ENCODE peak calls at places on chromosomes 11 and 22, in five cellular contexts. I is fibroblast of mammary gland, S is transverse colon, Y is AG04450, H is stomach. U is an unnamed sample.

GRCh38 chr11:85791326-85791990 is 19.5 kb downstream of the SYTL2 start:
- DNase-seq in I (no peak), S (no peak), Y (peak), H (no peak), U (no peak)

GRCh38 chr11:20011294-20011951 is 148.9 kb downstream of the DBX1 start:
- DNase-seq in I (peak), S (no peak), Y (no peak), H (no peak), U (no peak)

GRCh38 chr22:36081023-36081431 is 52.4 kb upstream of the RBFOX2 start:
- DNase-seq in I (peak), S (peak), Y (peak), H (no peak), U (no peak)

GRCh38 chr22:42431401-42432019 is 693 bp downstream of the NFAM1 start:
- DNase-seq in I (no peak), S (no peak), Y (no peak), H (no peak), U (no peak)

GRCh38 chr11:48064306-48064705 is 83.9 kb downstream of the PTPRJ start:
- DNase-seq in I (peak), S (no peak), Y (peak), H (no peak), U (peak)

GRCh38 chr22:30872282-30873041 is 96.1 kb downstream of the MORC2 start:
- DNase-seq in I (no peak), S (peak), Y (no peak), H (no peak), U (no peak)

GRCh38 chr11:44178381-44178780 is 82.9 kb downstream of the EXT2 start:
- DNase-seq in I (peak), S (no peak), Y (peak), H (no peak), U (no peak)

GRCh38 chr11:93032580-93032979 is 63.1 kb downstream of the MTNR1B start:
- DNase-seq in I (no peak), S (no peak), Y (no peak), H (no peak), U (no peak)

GRCh38 chr11:76216536-76217326 is 10.4 kb upstream of the WNT11 start:
- DNase-seq in I (no peak), S (no peak), Y (no peak), H (no peak), U (no peak)

GRCh38 chr11:107651672-107652071 is 60.2 kb downstream of the SLN start:
- DNase-seq in I (peak), S (no peak), Y (no peak), H (no peak), U (no peak)

GRCh38 chr22:50678218-50678650 is 5.6 kb downstream of the SHANK3 start:
- DNase-seq in I (no peak), S (no peak), Y (no peak), H (peak), U (no peak)

GRCh38 chr11:36155770-36156485 is 133.3 kb downstream of the COMMD9 start:
- DNase-seq in I (peak), S (no peak), Y (peak), H (no peak), U (no peak)

GRCh38 chr11:35622070-35622469 is 3.8 kb downstream of the FJX1 start:
- DNase-seq in I (peak), S (no peak), Y (peak), H (no peak), U (peak)

GRCh38 chr11:58580311-58580710 is 1.4 kb downstream of the ZFP91 start:
- DNase-seq in I (no peak), S (no peak), Y (no peak), H (no peak), U (no peak)

GRCh38 chr22:50600967-50601668 is 525 bp downstream of the MAPK8IP2 start:
- DNase-seq in I (no peak), S (no peak), Y (no peak), H (no peak), U (no peak)

GRCh38 chr11:72293910-72294533 is 50.0 kb upstream of the PHOX2A start:
- DNase-seq in I (no peak), S (no peak), Y (no peak), H (peak), U (no peak)

GRCh38 chr11:69939551-69940245 is 120.5 kb upstream of the FGF3 start:
- DNase-seq in I (no peak), S (no peak), Y (no peak), H (peak), U (no peak)

GRCh38 chr22:26588749-26589366 is 1.1 kb downstream of the TPST2 start:
- DNase-seq in I (no peak), S (no peak), Y (no peak), H (no peak), U (no peak)

GRCh38 chr11:43825217-43825816 is 55.3 kb upstream of the ALKBH3 start:
- DNase-seq in I (peak), S (no peak), Y (no peak), H (no peak), U (no peak)

GRCh38 chr22:26398741-26399153 is 30.3 kb upstream of the ASPHD2 start:
- DNase-seq in I (peak), S (peak), Y (peak), H (peak), U (no peak)

GRCh38 chr11:30914143-30914762 is 328.1 kb upstream of the MPPED2 start:
- DNase-seq in I (peak), S (peak), Y (peak), H (peak), U (no peak)

GRCh38 chr11:85827768-85828639 is 17.1 kb upstream of the SYTL2 start:
- DNase-seq in I (peak), S (no peak), Y (peak), H (no peak), U (peak)

GRCh38 chr22:39997939-39998726 is 3.4 kb downstream of the FAM83F start:
- DNase-seq in I (no peak), S (peak), Y (no peak), H (peak), U (no peak)

DNA sequence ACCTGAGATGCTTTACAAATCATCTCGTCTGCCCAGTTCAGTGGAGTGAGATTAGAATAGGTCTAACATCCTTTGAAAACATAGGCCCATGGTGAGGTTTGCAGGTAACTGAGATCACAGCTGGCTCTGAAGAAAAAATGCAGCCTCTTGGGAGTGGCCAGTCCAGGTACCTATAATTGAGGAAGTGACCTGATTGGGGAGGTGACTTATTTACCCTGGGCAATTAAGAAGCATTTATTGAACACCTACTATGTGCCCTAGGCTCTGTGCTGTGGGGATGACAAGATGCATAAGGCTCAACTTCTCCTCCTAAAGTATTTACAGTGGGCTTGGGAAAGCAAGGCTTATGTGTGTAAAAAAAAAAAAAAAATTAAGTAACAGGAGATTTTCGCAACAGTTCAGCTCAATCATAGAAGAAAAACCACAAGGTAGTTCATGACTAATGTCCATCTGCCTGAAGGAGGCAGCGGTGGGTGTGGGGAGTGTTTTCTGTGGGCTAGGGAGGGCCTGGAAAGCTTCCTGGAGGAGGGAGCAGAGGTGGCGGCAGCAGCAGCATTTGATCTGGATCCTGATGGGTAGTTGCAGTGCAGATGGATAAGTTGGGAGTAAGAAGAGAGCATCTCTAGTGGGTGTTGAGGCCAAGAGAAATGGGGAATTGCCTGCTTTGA is 16.1 kb downstream of the MICAL2 start:
- DNase-seq in I (peak), S (no peak), Y (no peak), H (no peak), U (peak)
- TF ChIP-seq CTCF in I (peak), S (no peak), Y (no peak), H (no peak), U (peak)

GRCh38 chr11:7020183-7020917 is at the start of the genes NLRP14 and ZNF214:
- DNase-seq in I (peak), S (peak), Y (peak), H (peak), U (peak)
- H3K4me3 ChIP-seq in I (peak), S (peak), Y (peak), H (peak), U (peak)

GRCh38 chr22:48979482-48979881 is 848.2 kb downstream of the BRD1 start:
- DNase-seq in I (peak), S (no peak), Y (no peak), H (no peak), U (no peak)
- TF ChIP-seq CTCF in I (no peak), S (no peak), Y (no peak), H (no peak), U (no peak)

DNA sequence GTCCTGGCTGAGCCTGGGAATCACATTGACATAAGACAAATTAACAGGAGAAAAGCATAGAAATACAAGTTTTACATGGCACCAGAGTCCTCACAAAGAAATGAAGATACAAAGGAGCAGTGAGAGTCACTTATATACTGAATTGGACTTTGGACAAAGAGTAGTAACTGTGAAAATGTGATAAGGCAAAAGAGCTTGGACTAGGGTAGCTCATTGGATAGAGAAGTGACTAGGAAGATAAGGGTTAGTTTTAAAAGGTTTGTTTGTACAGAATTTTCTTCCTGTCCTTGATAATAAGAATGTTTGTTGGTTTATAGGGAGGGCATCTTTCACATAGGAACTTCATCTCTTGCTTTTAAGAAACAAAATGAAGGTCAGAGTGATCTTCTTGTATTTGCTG is 17.9 kb upstream of the NUCB2 start:
- DNase-seq in I (no peak), S (no peak), Y (no peak), H (no peak), U (no peak)
- H3K4me3 ChIP-seq in I (no peak), S (no peak), Y (no peak), H (no peak), U (no peak)

GRCh38 chr11:123011510-123011909 is 29.9 kb upstream of the BSX start:
- DNase-seq in I (no peak), S (no peak), Y (no peak), H (no peak), U (no peak)
- TF ChIP-seq CTCF in I (no peak), S (no peak), Y (no peak), H (no peak), U (no peak)

GRCh38 chr11:82900277-82901164 is at the start of gene PRCP:
- DNase-seq in I (peak), S (peak), Y (peak), H (peak), U (peak)

GRCh38 chr11:82901165-82901938 is at the start of gene DDIAS:
- DNase-seq in I (peak), S (peak), Y (peak), H (peak), U (peak)

GRCh38 chr11:82898242-82898641 is 2.0 kb downstream of the PRCP start:
- DNase-seq in I (no peak), S (no peak), Y (no peak), H (no peak), U (no peak)

GRCh38 chr11:82899957-82900276 is 313 bp downstream of the PRCP start:
- DNase-seq in I (no peak), S (no peak), Y (no peak), H (no peak), U (no peak)

DNA sequence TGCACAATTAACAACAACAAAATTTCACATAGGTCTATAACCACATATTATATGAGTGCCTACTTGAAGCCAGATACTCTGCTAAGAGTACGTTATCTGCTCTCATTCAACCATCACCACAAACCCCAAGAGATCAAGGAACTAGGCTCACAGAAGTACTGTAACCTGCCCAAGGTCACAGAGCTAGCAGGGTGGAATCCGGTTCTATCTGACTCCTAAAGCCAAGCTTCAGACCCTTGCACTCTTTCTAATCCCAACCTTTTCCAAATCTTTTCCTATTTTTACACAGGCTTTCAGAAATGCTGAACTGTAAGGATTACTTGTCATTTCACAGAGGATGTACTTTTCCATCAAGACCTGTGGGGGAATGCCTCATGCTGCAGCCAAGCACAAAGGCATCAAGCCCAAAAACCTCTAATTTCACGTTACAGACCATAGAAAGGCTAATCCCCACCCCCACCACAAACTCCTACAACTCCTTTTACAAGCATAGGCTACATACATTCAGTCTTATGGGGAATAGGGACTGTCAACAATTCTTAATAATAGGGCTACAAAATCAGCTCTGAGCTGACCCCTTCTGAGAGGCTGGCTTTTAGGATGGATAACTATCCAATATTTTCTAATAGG is 924 bp downstream of the PRCP start:
- DNase-seq in I (no peak), S (no peak), Y (no peak), H (no peak), U (no peak)
- H3K4me3 ChIP-seq in I (peak), S (no peak), Y (peak), H (peak), U (peak)

GRCh38 chr11:126303623-126304456 is at the start of gene DCPS:
- DNase-seq in I (peak), S (peak), Y (peak), H (peak), U (peak)
- TF ChIP-seq CTCF in I (no peak), S (no peak), Y (no peak), H (no peak), U (no peak)

GRCh38 chr11:68847395-68847794 is 5.7 kb upstream of the CPT1A start:
- DNase-seq in I (no peak), S (no peak), Y (no peak), H (no peak), U (no peak)
- H3K4me3 ChIP-seq in I (no peak), S (no peak), Y (no peak), H (no peak), U (no peak)

GRCh38 chr11:116376054-116376453 is 396.7 kb downstream of the BUD13 start:
- DNase-seq in I (no peak), S (no peak), Y (no peak), H (no peak), U (no peak)

GRCh38 chr11:116373545-116373944 is 399.2 kb downstream of the BUD13 start:
- DNase-seq in I (no peak), S (no peak), Y (no peak), H (no peak), U (no peak)

GRCh38 chr11:116376547-116376946 is 396.2 kb downstream of the BUD13 start:
- DNase-seq in I (no peak), S (no peak), Y (no peak), H (no peak), U (no peak)

GRCh38 chr11:116374085-116374484 is 398.7 kb downstream of the BUD13 start:
- DNase-seq in I (no peak), S (no peak), Y (no peak), H (no peak), U (no peak)

GRCh38 chr11:116375221-116375620 is 397.6 kb downstream of the BUD13 start:
- DNase-seq in I (no peak), S (no peak), Y (no peak), H (no peak), U (no peak)
- TF ChIP-seq CTCF in I (no peak), S (no peak), Y (no peak), H (no peak), U (no peak)